ENCODE peak calls at places on chromosome 19, in four cellular contexts. Z is lower lobe of right lung, A is esophagus squamous epithelium, Y is cardiac muscle cell. C is an unnamed sample. For H3K27me3, the result is how much of the 10 kb centered on the place peaks cover.

GRCh38 chr19:14699641-14700040 is 9.8 kb downstream of the ZNF333 start:
- DNase-seq in Y (no peak), A (no peak), Z (no peak), C (no peak)

GRCh38 chr19:41617941-41618730 is 8.7 kb downstream of the CEACAM4 start:
- DNase-seq in A (no peak), Z (no peak), Y (no peak), C (no peak)

GRCh38 chr19:51024924-51025323 is 1.5 kb downstream of the KLK11 start:
- DNase-seq in A (no peak), Y (no peak), Z (no peak), C (no peak)

GRCh38 chr19:32896516-32897214 is 27.1 kb upstream of the SLC7A9 start:
- DNase-seq in Z (no peak), A (no peak), Y (peak), C (no peak)

GRCh38 chr19:41862445-41862986 is 2.5 kb downstream of the RPS19 start:
- DNase-seq in A (no peak), Z (no peak), Y (no peak), C (no peak)

GRCh38 chr19:35404879-35405622 is 34.2 kb downstream of the GPR42 start:
- DNase-seq in Z (no peak), Y (peak), A (no peak), C (no peak)

GRCh38 chr19:6736169-6736916 is 1.0 kb downstream of the GPR108 start:
- DNase-seq in A (peak), Z (peak), Y (peak), C (peak)

GRCh38 chr19:51079486-51080110 is 3.1 kb downstream of the KLK14 start:
- DNase-seq in Y (peak), A (no peak), Z (no peak), C (no peak)

GRCh38 chr19:17390665-17391370 is 3.2 kb downstream of the CCDC194 start:
- DNase-seq in Y (peak), Z (peak), A (no peak), C (peak)

GRCh38 chr19:51702103-51702753 is 9.1 kb downstream of the SPACA6 start:
- DNase-seq in Y (peak), Z (peak), A (no peak), C (peak)

DNA sequence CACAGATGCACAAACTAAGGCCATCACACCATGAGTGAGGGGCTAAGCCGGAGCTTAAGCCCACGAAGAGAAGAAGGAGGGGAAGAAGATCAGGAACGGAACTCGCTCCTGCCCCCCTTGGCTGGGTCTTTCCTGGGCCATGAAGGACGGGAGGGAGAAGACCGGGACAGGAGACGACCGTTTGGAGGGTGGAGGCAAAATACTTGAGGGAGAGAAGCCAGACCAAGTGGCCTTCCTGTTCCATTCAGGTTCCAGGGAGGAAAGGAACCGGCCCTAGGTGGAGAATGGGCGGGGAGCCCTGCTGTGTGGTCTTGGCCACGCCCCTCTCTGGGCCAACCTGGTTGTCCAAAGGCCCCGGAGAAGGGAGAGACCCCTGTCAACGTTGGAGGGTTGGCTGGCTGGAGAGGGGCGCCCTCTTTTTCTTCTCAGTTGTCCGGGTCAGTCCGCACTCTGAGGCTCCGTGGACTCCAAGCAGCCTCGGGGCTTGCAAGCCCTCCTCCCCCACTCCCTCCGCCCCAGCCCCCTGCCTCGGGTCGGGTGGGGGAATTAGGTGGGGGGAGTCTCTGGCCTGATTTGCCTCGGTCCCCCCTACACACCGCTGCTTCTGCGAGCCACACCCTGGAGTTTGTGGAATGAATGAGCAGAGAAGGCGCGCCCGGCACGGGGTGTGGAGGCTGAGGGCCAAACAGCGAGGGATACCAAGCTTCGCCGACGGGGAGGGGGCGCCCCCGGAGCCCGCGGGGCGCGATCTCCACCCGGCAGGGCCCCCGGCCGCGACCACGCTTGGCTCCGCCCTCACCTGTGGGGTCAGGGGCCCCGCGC is 771 bp downstream of the FBN3 start:
- DNase-seq in A (no peak), Y (no peak), Z (peak), C (no peak)
- H3K27me3 ChIP-seq in A (under half), Y (under half), Z (under half), C (under half)

GRCh38 chr19:49331616-49332055 is 3.6 kb upstream of the CD37 start:
- DNase-seq in A (no peak), Z (no peak), Y (peak), C (peak)

GRCh38 chr19:49326165-49326704 is 1.2 kb upstream of the SLC6A16 start:
- DNase-seq in Y (no peak), A (no peak), Z (no peak), C (no peak)

GRCh38 chr19:49327878-49328544 is 3.0 kb upstream of the SLC6A16 start:
- DNase-seq in Z (no peak), A (no peak), Y (peak), C (no peak)

GRCh38 chr19:49324801-49325491 is at the start of gene SLC6A16:
- DNase-seq in Z (no peak), Y (no peak), A (no peak), C (no peak)

GRCh38 chr19:49328741-49329140 is 3.8 kb upstream of the SLC6A16 start:
- DNase-seq in Z (no peak), A (no peak), Y (no peak), C (no peak)
- H3K27me3 ChIP-seq in Z (under half), A (under half), Y (under half), C (under half)

GRCh38 chr19:3719868-3720532 is 11.8 kb downstream of the TJP3 start:
- DNase-seq in Y (no peak), Z (no peak), A (no peak), C (no peak)
- H3K27me3 ChIP-seq in Y (under half), Z (under half), A (under half), C (half or more)

GRCh38 chr19:55066107-55066709 is 3.3 kb upstream of the RDH13 start:
- DNase-seq in Y (no peak), A (no peak), Z (no peak), C (no peak)

GRCh38 chr19:55068803-55069136 is 5.8 kb upstream of the RDH13 start:
- DNase-seq in Z (no peak), A (no peak), Y (no peak), C (no peak)

GRCh38 chr19:55069859-55070225 is 5.8 kb upstream of the EPS8L1 start:
- DNase-seq in Y (no peak), A (no peak), Z (no peak), C (no peak)

GRCh38 chr19:55069137-55069858 is 6.3 kb upstream of the RDH13 start:
- DNase-seq in Z (peak), Y (peak), A (no peak), C (no peak)

DNA sequence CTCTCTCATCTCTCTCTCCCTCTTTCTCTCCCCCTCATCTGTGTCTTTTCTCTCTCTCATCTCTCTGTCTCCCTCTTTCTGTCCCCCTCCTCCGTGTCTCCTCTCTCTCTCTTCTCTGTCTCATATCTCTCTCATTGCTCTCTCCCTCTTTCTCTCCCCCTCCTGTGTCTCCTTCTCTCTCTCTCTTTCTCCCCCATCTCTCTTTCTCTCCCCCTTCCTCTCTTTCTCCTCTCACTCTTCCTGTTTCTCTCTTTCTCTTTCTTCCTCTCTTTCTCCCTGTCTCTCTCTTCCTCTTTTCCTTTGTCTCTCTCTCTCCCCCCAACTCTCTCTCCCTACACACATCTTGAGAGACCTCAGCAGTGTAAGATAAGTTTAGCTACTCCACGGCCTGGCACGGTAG is 4.9 kb upstream of the RDH13 start:
- DNase-seq in Z (no peak), Y (no peak), A (no peak), C (no peak)
- H3K27me3 ChIP-seq in Z (under half), Y (half or more), A (under half), C (under half)

DNA sequence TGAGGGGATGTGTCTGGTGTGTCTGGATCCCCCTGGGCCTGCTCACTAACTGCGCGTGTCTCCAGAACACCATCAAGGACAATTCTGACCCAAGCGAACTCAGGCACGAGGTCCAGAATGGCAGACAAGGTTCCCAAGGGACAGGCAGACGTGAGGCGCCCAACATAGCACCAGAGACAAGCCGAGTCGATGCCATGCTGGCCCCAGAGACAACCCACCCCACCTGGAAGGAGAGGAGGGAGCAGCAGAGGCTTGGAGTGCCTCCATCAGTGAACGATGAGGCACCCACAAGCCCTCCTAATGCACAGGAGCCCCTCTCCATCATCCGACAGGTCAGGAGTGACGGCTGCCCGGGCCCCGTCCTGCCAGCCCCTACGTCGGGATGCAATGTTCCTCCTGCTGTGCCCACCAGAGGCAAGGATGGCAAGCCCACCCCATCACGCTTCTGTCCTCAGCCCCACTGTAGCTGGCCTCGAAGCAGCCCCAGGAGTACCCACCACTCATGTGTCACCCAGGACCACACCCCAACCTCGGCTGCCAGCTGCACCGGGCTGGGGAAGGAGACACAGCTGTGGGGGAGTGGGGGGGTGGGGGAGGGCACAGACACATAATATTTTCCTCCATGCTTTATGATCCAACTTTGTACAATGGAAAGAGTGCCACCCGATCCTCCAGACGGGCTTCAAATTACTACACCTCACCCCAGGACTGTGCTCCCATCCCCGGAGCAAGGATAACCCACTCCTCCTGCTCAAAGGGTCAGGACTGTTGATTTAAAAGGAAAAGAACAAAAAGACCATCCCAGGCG is 11.8 kb downstream of the AP3D1 start:
- DNase-seq in Y (no peak), Z (no peak), A (no peak), C (no peak)
- H3K27me3 ChIP-seq in Y (under half), Z (under half), A (under half), C (under half)

GRCh38 chr19:52993342-52994178 is 20.2 kb upstream of the ERVV-1 start:
- DNase-seq in A (no peak), Y (peak), Z (peak), C (peak)

GRCh38 chr19:52988506-52988905 is 25.2 kb upstream of the ERVV-1 start:
- DNase-seq in Z (no peak), Y (no peak), A (no peak), C (no peak)

GRCh38 chr19:52992109-52993004 is 21.4 kb upstream of the ERVV-1 start:
- DNase-seq in Z (no peak), A (no peak), Y (peak), C (peak)

GRCh38 chr19:52991021-52991420 is 22.7 kb upstream of the ERVV-1 start:
- DNase-seq in Y (peak), Z (no peak), A (no peak), C (no peak)

GRCh38 chr19:52991484-52991883 is 22.2 kb upstream of the ERVV-1 start:
- DNase-seq in Z (no peak), Y (peak), A (no peak), C (no peak)
- H3K27me3 ChIP-seq in Z (under half), Y (under half), A (under half), C (under half)

GRCh38 chr19:19379527-19379926 is 25.9 kb upstream of the GATAD2A start:
- DNase-seq in A (no peak), Y (no peak), Z (no peak), C (no peak)
- H3K27me3 ChIP-seq in A (under half), Y (under half), Z (under half), C (under half)

GRCh38 chr19:29805026-29805925 is 6.5 kb upstream of the CCNE1 start:
- DNase-seq in Y (no peak), A (no peak), Z (peak), C (no peak)
- H3K27me3 ChIP-seq in Y (under half), A (under half), Z (under half), C (under half)

C was measured in left lung.